ENCODE peak calls at places on chromosomes 2 and 18, in seven cellular contexts. U is omental fat pad, C is HL-60, A is WTC11, R is cardiac fibroblast, N is right atrium auricular region, T is MCF 10A. X is an unnamed sample.

GRCh38 chr18:36624451-36625167 is 204.2 kb downstream of the TPGS2 start:
- DNase-seq in U (no peak), C (no peak), A (peak), R (no peak), N (no peak), T (no peak), X (no peak)

GRCh38 chr2:197152451-197153228 is 157.9 kb downstream of the ANKRD44 start:
- DNase-seq in U (no peak), C (peak), A (no peak), R (peak), N (no peak), T (no peak), X (no peak)

GRCh38 chr18:74113711-74114110 is 33.9 kb downstream of the FBXO15 start:
- DNase-seq in U (no peak), C (no peak), A (no peak), R (no peak), N (no peak), T (no peak), X (no peak)

GRCh38 chr2:33380001-33380609 is 96.3 kb upstream of the RASGRP3 start:
- DNase-seq in U (no peak), C (no peak), A (no peak), R (peak), N (no peak), T (peak), X (no peak)

GRCh38 chr2:88450925-88451575 is 1.4 kb downstream of the FOXI3 start:
- DNase-seq in U (no peak), C (no peak), A (no peak), R (no peak), N (no peak), T (no peak), X (no peak)

GRCh38 chr2:198337368-198337767 is 533.0 kb downstream of the PLCL1 start:
- DNase-seq in U (no peak), C (no peak), A (no peak), R (no peak), N (no peak), T (no peak), X (no peak)

GRCh38 chr2:102630458-102630857 is 11.1 kb downstream of the SLC9A2 start:
- DNase-seq in U (no peak), C (no peak), A (no peak), R (no peak), N (no peak), T (no peak), X (no peak)

GRCh38 chr18:63832470-63832869 is 55.0 kb upstream of the SERPINB2 start:
- DNase-seq in U (no peak), C (no peak), A (no peak), R (peak), N (no peak), T (no peak), X (no peak)

GRCh38 chr18:66990909-66991308 is 387.0 kb upstream of the CDH19 start:
- DNase-seq in U (no peak), C (no peak), A (no peak), R (no peak), N (no peak), T (no peak), X (no peak)

GRCh38 chr18:48545690-48546365 is 7.0 kb downstream of the CTIF start:
- DNase-seq in U (no peak), C (peak), A (peak), R (peak), N (peak), T (peak), X (no peak)

GRCh38 chr2:3679616-3680393 is 21.8 kb downstream of the ALLC start:
- DNase-seq in U (no peak), C (no peak), A (no peak), R (no peak), N (no peak), T (no peak), X (no peak)

GRCh38 chr2:60633615-60634014 is 80.2 kb upstream of the BCL11A start:
- DNase-seq in U (no peak), C (no peak), A (no peak), R (no peak), N (no peak), T (no peak), X (no peak)

GRCh38 chr2:3654031-3654430 is 4.0 kb upstream of the ALLC start:
- DNase-seq in U (no peak), C (no peak), A (no peak), R (no peak), N (no peak), T (no peak), X (peak)

GRCh38 chr2:100606740-100607343 is 44.0 kb downstream of the PDCL3 start:
- DNase-seq in U (no peak), C (peak), A (peak), R (peak), N (no peak), T (peak), X (no peak)

GRCh38 chr2:168635065-168635577 is 167.3 kb upstream of the NOSTRIN start:
- DNase-seq in U (no peak), C (no peak), A (no peak), R (peak), N (peak), T (no peak), X (no peak)

GRCh38 chr2:44668336-44668735 is 273.2 kb upstream of the SIX3 start:
- DNase-seq in U (no peak), C (no peak), A (no peak), R (peak), N (no peak), T (peak), X (no peak)
- TF ChIP-seq CTCF in U (no peak), C (no peak), A (no peak), R (peak), N (no peak), T (no peak), X (no peak)

GRCh38 chr18:13003466-13003896 is 12.3 kb downstream of the CEP192 start:
- DNase-seq in U (no peak), C (peak), A (peak), R (peak), N (no peak), T (peak), X (no peak)
- TF ChIP-seq CTCF in U (no peak), C (peak), A (peak), R (peak), N (peak), T (peak), X (no peak)

GRCh38 chr2:237744270-237744612 is 54.3 kb upstream of the RBM44 start:
- DNase-seq in U (no peak), C (no peak), A (no peak), R (no peak), N (no peak), T (no peak), X (no peak)
- TF ChIP-seq CTCF in U (no peak), C (no peak), A (no peak), R (no peak), N (no peak), T (no peak), X (no peak)

DNA sequence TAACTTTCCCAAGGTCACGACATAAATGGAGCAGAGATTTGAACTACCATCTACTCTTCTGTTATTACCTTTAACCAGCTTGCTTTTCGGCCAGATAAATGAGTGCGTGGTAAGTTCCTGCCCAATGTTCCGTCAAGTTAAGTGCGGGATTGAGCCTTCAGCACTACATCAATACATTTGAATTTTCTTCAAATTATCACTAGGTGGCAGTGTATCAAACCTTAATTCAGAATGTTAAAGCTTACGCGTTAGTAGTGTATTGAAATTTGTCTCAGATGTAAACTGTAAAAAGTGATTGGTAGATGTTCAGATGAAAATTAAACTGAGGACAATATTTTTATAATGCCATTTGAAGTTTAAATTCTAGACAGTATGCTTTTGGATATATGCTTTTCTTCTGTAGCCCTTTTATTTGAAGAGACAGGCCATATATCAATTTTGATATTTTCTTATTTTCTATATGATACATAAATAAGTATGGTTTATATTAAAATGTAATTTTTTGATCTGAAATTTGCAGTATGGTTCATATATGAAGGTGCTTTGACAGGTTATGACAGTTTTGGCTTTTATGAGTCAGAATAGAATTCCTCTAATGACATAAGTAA is 681.3 kb downstream of the ADCYAP1 start:
- DNase-seq in U (no peak), C (peak), A (no peak), R (peak), N (no peak), T (peak), X (no peak)
- TF ChIP-seq CTCF in U (no peak), C (peak), A (no peak), R (peak), N (peak), T (peak), X (peak)

GRCh38 chr2:153477641-153478288 is 797 bp downstream of the RPRM start:
- DNase-seq in U (no peak), C (no peak), A (peak), R (no peak), N (no peak), T (no peak), X (no peak)

GRCh38 chr2:153479527-153479926 is 965 bp upstream of the RPRM start:
- DNase-seq in U (no peak), C (no peak), A (no peak), R (no peak), N (no peak), T (peak), X (no peak)

GRCh38 chr2:153478289-153479261 is at the start of gene RPRM:
- DNase-seq in U (peak), C (peak), A (peak), R (peak), N (no peak), T (peak), X (peak)

GRCh38 chr2:153476491-153477095 is 2.0 kb downstream of the RPRM start:
- DNase-seq in U (no peak), C (no peak), A (no peak), R (no peak), N (no peak), T (no peak), X (no peak)

GRCh38 chr2:153477096-153477555 is 1.4 kb downstream of the RPRM start:
- DNase-seq in U (peak), C (no peak), A (peak), R (no peak), N (no peak), T (no peak), X (no peak)
- TF ChIP-seq CTCF in U (no peak), C (no peak), A (no peak), R (no peak), N (peak), T (no peak), X (no peak)

GRCh38 chr2:95143838-95144237 is 15.8 kb downstream of the ZNF514 start:
- DNase-seq in U (no peak), C (no peak), A (no peak), R (no peak), N (no peak), T (no peak), X (no peak)

DNA sequence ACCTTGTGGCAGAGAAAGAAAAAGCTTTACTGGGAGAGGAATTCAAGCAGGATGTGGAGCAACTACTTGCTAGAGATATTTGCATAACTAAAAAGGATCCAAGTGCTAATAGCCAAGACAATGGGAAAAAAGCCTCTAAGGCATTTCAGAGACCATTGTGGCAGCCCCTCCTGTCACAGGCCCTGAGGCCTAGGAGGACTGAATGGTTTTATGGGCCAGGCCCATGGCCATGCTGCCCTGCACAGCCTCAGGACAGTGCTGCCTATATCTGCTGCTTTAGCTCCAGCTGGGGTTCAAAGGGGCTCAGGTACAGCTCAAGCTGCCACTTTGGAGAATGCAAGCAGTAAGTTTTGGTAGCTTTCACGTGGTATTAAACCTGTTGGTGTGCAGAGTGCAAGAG is 17.1 kb upstream of the MRPS5 start:
- DNase-seq in U (no peak), C (no peak), A (no peak), R (no peak), N (no peak), T (no peak), X (no peak)
- TF ChIP-seq CTCF in U (no peak), C (no peak), A (no peak), R (no peak), N (no peak), T (no peak), X (no peak)

X was measured in pancreas.